ENCODE peak calls at places on chromosomes 2 and 18, in nine cellular contexts. O is NCI-H2107; Y is Kasumi-1; I is activated naive CD4-positive, alpha-beta T cell; M is activated CD8-positive, alpha-beta memory T cell treated with anti-CD3 and anti-CD28 coated beads, Interleukin-2, amount 50 U/mL, for 48 hours; K is GM23248; L is EH; G is T-helper 1 cell; R is Peyer's patch. Q is an unnamed sample.
A peak's percentile ranks its signal among the peaks of the same experiment; 100 is the strongest.

GRCh38 chr2:234929002-234929401 is 22.8 kb upstream of the SH3BP4 start:
- DNase-seq in O (no peak), Y (no peak), I (no peak), M (no peak), K (no peak), L (no peak), G (no peak), R (no peak), Q (no peak)

GRCh38 chr2:36389081-36389480 is 33.5 kb downstream of the CRIM1 start:
- DNase-seq in O (no peak), Y (no peak), I (no peak), M (no peak), K (peak; percentile 38), L (peak; percentile 75), G (no peak), R (no peak), Q (no peak)

GRCh38 chr2:100242416-100242815 is 79.9 kb downstream of the LONRF2 start:
- DNase-seq in O (no peak), Y (no peak), I (no peak), M (no peak), K (no peak), L (no peak), G (no peak), R (no peak), Q (no peak)

GRCh38 chr2:2547911-2548310 is 216.8 kb upstream of the MYT1L start:
- DNase-seq in O (no peak), Y (no peak), I (no peak), M (no peak), K (no peak), L (no peak), G (no peak), R (no peak), Q (no peak)

GRCh38 chr2:23594079-23594494 is 209.1 kb downstream of the KLHL29 start:
- DNase-seq in O (no peak), Y (no peak), I (no peak), M (no peak), K (no peak), L (peak; percentile 51), G (no peak), R (no peak), Q (no peak)

GRCh38 chr2:100126172-100126571 is 16.2 kb downstream of the AFF3 start:
- DNase-seq in O (no peak), Y (no peak), I (no peak), M (no peak), K (no peak), L (peak; percentile 27), G (no peak), R (no peak), Q (no peak)

GRCh38 chr2:188114014-188114413 is 177.7 kb upstream of the GULP1 start:
- DNase-seq in O (no peak), Y (peak; percentile 68), I (no peak), M (no peak), K (peak; percentile 69), L (peak; percentile 80), G (no peak), R (no peak), Q (no peak)

GRCh38 chr18:34548120-34548972 is 161.8 kb upstream of the DTNA start:
- DNase-seq in O (no peak), Y (no peak), I (no peak), M (no peak), K (no peak), L (no peak), G (no peak), R (no peak), Q (no peak)

GRCh38 chr2:30410217-30410616 is 36.8 kb upstream of the LCLAT1 start:
- DNase-seq in O (no peak), Y (no peak), I (no peak), M (no peak), K (peak; percentile 88), L (peak; percentile 76), G (no peak), R (no peak), Q (peak; percentile 9)

GRCh38 chr2:232539298-232540231 is at the start of gene CHRNG:
- DNase-seq in O (no peak), Y (no peak), I (no peak), M (no peak), K (no peak), L (no peak), G (no peak), R (no peak), Q (no peak)

GRCh38 chr2:230161180-230161579 is 58.6 kb downstream of the SP110 start:
- DNase-seq in O (no peak), Y (no peak), I (no peak), M (no peak), K (peak; percentile 76), L (peak; percentile 50), G (no peak), R (no peak), Q (no peak)

GRCh38 chr18:12737243-12737902 is 34.5 kb downstream of the PSMG2 start:
- DNase-seq in O (no peak), Y (no peak), I (no peak), M (no peak), K (no peak), L (no peak), G (no peak), R (no peak), Q (no peak)

GRCh38 chr2:230525682-230526081 is 109.7 kb downstream of the SP100 start:
- DNase-seq in O (no peak), Y (no peak), I (no peak), M (no peak), K (no peak), L (no peak), G (no peak), R (no peak), Q (no peak)

GRCh38 chr2:157460384-157460837 is 16.5 kb upstream of the CYTIP start:
- DNase-seq in O (no peak), Y (no peak), I (no peak), M (no peak), K (peak; percentile 10), L (peak; percentile 43), G (no peak), R (no peak), Q (no peak)

GRCh38 chr18:28039078-28039477 is 137.9 kb downstream of the CDH2 start:
- DNase-seq in O (no peak), Y (no peak), I (no peak), M (no peak), K (no peak), L (peak; percentile 56), G (no peak), R (no peak), Q (no peak)

GRCh38 chr2:13006829-13007715 is 290.3 kb downstream of the TRIB2 start:
- DNase-seq in O (peak; percentile 45), Y (peak; percentile 77), I (peak; percentile 4), M (peak; percentile 76), K (peak; percentile 73), L (peak; percentile 78), G (peak; percentile 56), R (peak; percentile 38), Q (peak; percentile 76)

GRCh38 chr2:175568109-175568730 is 386.7 kb upstream of the ATP5MC3 start:
- DNase-seq in O (no peak), Y (no peak), I (no peak), M (no peak), K (no peak), L (no peak), G (no peak), R (no peak), Q (no peak)

GRCh38 chr18:36828157-36828629 is 609 bp downstream of the TPGS2 start:
- DNase-seq in O (no peak), Y (peak; percentile 42), I (no peak), M (no peak), K (peak; percentile 78), L (peak; percentile 68), G (peak; percentile 17), R (peak; percentile 23), Q (peak; percentile 70)

GRCh38 chr18:76422121-76422520 is 72.9 kb downstream of the ZNF516 start:
- DNase-seq in O (no peak), Y (no peak), I (no peak), M (no peak), K (no peak), L (no peak), G (no peak), R (no peak), Q (no peak)

Q was measured in ecto neural progenitor cell.